ENCODE peak calls at places on chromosomes 4 and X, in nine cellular contexts. P is activated CD8-positive, alpha-beta memory T cell treated with anti-CD3 and anti-CD28 coated beads for 1 hour; W is iris pigment epithelial cell; M is epithelial cell of prostate; G is NCI-H1092; X is cardiac septum; V is EL; N is brain microvascular endothelial cell; F is A549. U is an unnamed sample.
A peak's percentile ranks its signal among the peaks of the same experiment; 100 is the strongest.

GRCh38 chrX:96705905-96706304 is 21.3 kb downstream of the DIAPH2 start:
- DNase-seq in P (no peak), W (no peak), M (no peak), G (no peak), X (no peak), V (no peak), N (no peak), F (no peak), U (no peak)

GRCh38 chr4:170589597-170590191 is 499.9 kb upstream of the AADAT start:
- DNase-seq in P (no peak), W (peak; percentile 50), M (peak; percentile 8), G (no peak), X (no peak), V (peak; percentile 5), N (peak; percentile 6), F (peak; percentile 9), U (no peak)

GRCh38 chr4:115537387-115537786 is 424.0 kb upstream of the NDST4 start:
- DNase-seq in P (no peak), W (peak; percentile 0), M (no peak), G (no peak), X (no peak), V (no peak), N (no peak), F (no peak), U (no peak)

GRCh38 chr4:44663539-44664263 is 12.3 kb upstream of the YIPF7 start:
- DNase-seq in P (no peak), W (no peak), M (no peak), G (no peak), X (no peak), V (no peak), N (no peak), F (no peak), U (no peak)

GRCh38 chr4:173252024-173252935 is 81.9 kb downstream of the HMGB2 start:
- DNase-seq in P (no peak), W (peak; percentile 100), M (peak; percentile 95), G (peak; percentile 28), X (no peak), V (peak; percentile 99), N (peak; percentile 100), F (peak; percentile 10), U (no peak)

GRCh38 chr4:147924604-147925412 is 192.9 kb downstream of the ARHGAP10 start:
- DNase-seq in P (no peak), W (peak; percentile 34), M (no peak), G (no peak), X (no peak), V (peak; percentile 13), N (peak; percentile 22), F (peak; percentile 4), U (peak; percentile 10)

GRCh38 chrX:68175569-68175968 is 257.7 kb downstream of the OPHN1 start:
- DNase-seq in P (no peak), W (peak; percentile 57), M (no peak), G (no peak), X (no peak), V (peak; percentile 29), N (peak; percentile 7), F (no peak), U (no peak)

GRCh38 chrX:13901354-13901753 is 84.5 kb upstream of the GPM6B start:
- DNase-seq in P (no peak), W (no peak), M (no peak), G (no peak), X (no peak), V (no peak), N (no peak), F (no peak), U (no peak)

GRCh38 chr4:3628868-3629175 is 96.6 kb upstream of the LRPAP1 start:
- DNase-seq in P (no peak), W (no peak), M (no peak), G (no peak), X (no peak), V (no peak), N (no peak), F (no peak), U (no peak)

GRCh38 chrX:41858161-41858775 is 65.1 kb downstream of the CASK start:
- DNase-seq in P (no peak), W (no peak), M (no peak), G (no peak), X (no peak), V (no peak), N (no peak), F (no peak), U (no peak)

GRCh38 chrX:44873415-44874270 is 655 bp downstream of the KDM6A start:
- DNase-seq in P (peak; percentile 23), W (peak; percentile 63), M (no peak), G (no peak), X (peak; percentile 81), V (peak; percentile 40), N (peak; percentile 51), F (no peak), U (peak; percentile 15)

GRCh38 chr4:16573181-16573580 is 325.3 kb downstream of the LDB2 start:
- DNase-seq in P (no peak), W (peak; percentile 23), M (no peak), G (no peak), X (no peak), V (peak; percentile 40), N (no peak), F (no peak), U (no peak)

GRCh38 chr4:88803600-88804096 is 106.0 kb upstream of the NAP1L5 start:
- DNase-seq in P (no peak), W (peak; percentile 98), M (peak; percentile 80), G (no peak), X (no peak), V (peak; percentile 92), N (peak; percentile 90), F (no peak), U (no peak)

GRCh38 chr4:12239897-12240636 is 811.4 kb upstream of the HS3ST1 start:
- DNase-seq in P (no peak), W (no peak), M (no peak), G (no peak), X (no peak), V (no peak), N (no peak), F (no peak), U (no peak)

GRCh38 chrX:134911348-134911747 is 79.4 kb upstream of the SMIM10 start:
- DNase-seq in P (no peak), W (no peak), M (no peak), G (no peak), X (no peak), V (no peak), N (no peak), F (no peak), U (no peak)

GRCh38 chr4:101169044-101170014 is 178.0 kb downstream of the PPP3CA start:
- DNase-seq in P (peak; percentile 9), W (peak; percentile 78), M (peak; percentile 24), G (peak; percentile 67), X (no peak), V (peak; percentile 69), N (peak; percentile 72), F (no peak), U (peak; percentile 22)

GRCh38 chrX:117510453-117510852 is 606.2 kb downstream of the KLHL13 start:
- DNase-seq in P (no peak), W (no peak), M (no peak), G (no peak), X (no peak), V (no peak), N (no peak), F (no peak), U (no peak)

GRCh38 chr4:47839259-47839658 is 1.4 kb upstream of the CORIN start:
- DNase-seq in P (no peak), W (peak; percentile 56), M (no peak), G (no peak), X (no peak), V (peak; percentile 55), N (peak; percentile 51), F (no peak), U (no peak)

GRCh38 chr4:915041-915474 is 17.1 kb downstream of the GAK start:
- DNase-seq in P (no peak), W (no peak), M (no peak), G (no peak), X (peak; percentile 64), V (no peak), N (no peak), F (no peak), U (no peak)

GRCh38 chr4:4247711-4248035 is 350 bp downstream of the TMEM128 start:
- DNase-seq in P (no peak), W (peak; percentile 39), M (no peak), G (no peak), X (no peak), V (no peak), N (no peak), F (no peak), U (no peak)

GRCh38 chr4:138540056-138540800 is 298.1 kb upstream of the SLC7A11 start:
- DNase-seq in P (no peak), W (peak; percentile 45), M (peak; percentile 57), G (no peak), X (no peak), V (peak; percentile 78), N (no peak), F (no peak), U (no peak)

GRCh38 chr4:99811117-99811516 is 5.5 kb upstream of the DAPP1 start:
- DNase-seq in P (no peak), W (no peak), M (no peak), G (no peak), X (no peak), V (no peak), N (no peak), F (no peak), U (no peak)

GRCh38 chr4:122616910-122617596 is 3.8 kb downstream of the IL21 start:
- DNase-seq in P (no peak), W (no peak), M (no peak), G (no peak), X (no peak), V (no peak), N (no peak), F (no peak), U (no peak)

GRCh38 chr4:148443550-148444295 is 1.5 kb upstream of the NR3C2 start:
- DNase-seq in P (peak; percentile 1), W (peak; percentile 4), M (no peak), G (no peak), X (no peak), V (no peak), N (no peak), F (no peak), U (peak; percentile 4)

GRCh38 chr4:136670265-136670664 is 862.0 kb downstream of the PCDH18 start:
- DNase-seq in P (no peak), W (no peak), M (no peak), G (no peak), X (no peak), V (no peak), N (no peak), F (no peak), U (no peak)

GRCh38 chr4:180695851-180696250 is 1547.4 kb upstream of the TENM3 start:
- DNase-seq in P (no peak), W (peak; percentile 91), M (peak; percentile 14), G (no peak), X (no peak), V (peak; percentile 13), N (peak; percentile 9), F (no peak), U (no peak)

GRCh38 chr4:173505924-173506779 is 23.9 kb downstream of the HAND2 start:
- DNase-seq in P (no peak), W (peak; percentile 61), M (no peak), G (no peak), X (peak; percentile 82), V (peak; percentile 54), N (peak; percentile 33), F (peak; percentile 57), U (no peak)

U was measured in neural crest cell.